ENCODE peak calls at places on chromosomes 1 and 21, in eight cellular contexts. One of them, this sample, is unnamed.
A peak's percentile ranks its signal among the peaks of the same experiment; 100 is the strongest.

GRCh38 chr1:217164403-217164802 is 441.2 kb upstream of the ESRRG start:
- DNase-seq in COR-L47: no peak
- DNase-seq in amygdala: no peak
- DNase-seq in IMR-90: no peak
- DNase-seq in colonic mucosa: no peak
- DNase-seq in left ventricle myocardium inferior: no peak
- DNase-seq in heart right ventricle: no peak
- DNase-seq in stimulated activated naive CD4-positive, alpha-beta T cell treated with Interleukin-2 at 50 U/mL for 16 hours: no peak
- DNase-seq in this sample: no peak

GRCh38 chr1:206575894-206576737 is 36.1 kb downstream of the EIF2D start:
- DNase-seq in COR-L47: peak; percentile 47
- DNase-seq in amygdala: no peak
- DNase-seq in IMR-90: no peak
- DNase-seq in colonic mucosa: no peak
- DNase-seq in left ventricle myocardium inferior: no peak
- DNase-seq in heart right ventricle: no peak
- DNase-seq in stimulated activated naive CD4-positive, alpha-beta T cell treated with Interleukin-2 at 50 U/mL for 16 hours: no peak
- DNase-seq in this sample: no peak

GRCh38 chr1:245685111-245685810 is 530.5 kb downstream of the KIF26B start:
- DNase-seq in COR-L47: no peak
- DNase-seq in amygdala: no peak
- DNase-seq in IMR-90: no peak
- DNase-seq in colonic mucosa: no peak
- DNase-seq in left ventricle myocardium inferior: no peak
- DNase-seq in heart right ventricle: no peak
- DNase-seq in stimulated activated naive CD4-positive, alpha-beta T cell treated with Interleukin-2 at 50 U/mL for 16 hours: no peak
- DNase-seq in this sample: no peak

GRCh38 chr1:36384542-36385409 is 948 bp downstream of the STK40 start:
- DNase-seq in COR-L47: peak; percentile 57
- DNase-seq in amygdala: peak; percentile 38
- DNase-seq in IMR-90: no peak
- DNase-seq in colonic mucosa: peak; percentile 91
- DNase-seq in left ventricle myocardium inferior: peak; percentile 53
- DNase-seq in heart right ventricle: peak; percentile 47
- DNase-seq in stimulated activated naive CD4-positive, alpha-beta T cell treated with Interleukin-2 at 50 U/mL for 16 hours: peak; percentile 46
- DNase-seq in this sample: no peak

GRCh38 chr1:61043010-61043820 is 39.1 kb upstream of the NFIA start:
- DNase-seq in COR-L47: peak; percentile 60
- DNase-seq in amygdala: peak; percentile 63
- DNase-seq in IMR-90: peak; percentile 48
- DNase-seq in colonic mucosa: peak; percentile 93
- DNase-seq in left ventricle myocardium inferior: peak; percentile 91
- DNase-seq in heart right ventricle: peak; percentile 91
- DNase-seq in stimulated activated naive CD4-positive, alpha-beta T cell treated with Interleukin-2 at 50 U/mL for 16 hours: peak; percentile 77
- DNase-seq in this sample: no peak

GRCh38 chr1:226548281-226549093 is at the start of gene STUM:
- DNase-seq in COR-L47: peak; percentile 31
- DNase-seq in amygdala: no peak
- DNase-seq in IMR-90: peak; percentile 9
- DNase-seq in colonic mucosa: peak; percentile 52
- DNase-seq in left ventricle myocardium inferior: peak; percentile 35
- DNase-seq in heart right ventricle: no peak
- DNase-seq in stimulated activated naive CD4-positive, alpha-beta T cell treated with Interleukin-2 at 50 U/mL for 16 hours: no peak
- DNase-seq in this sample: no peak

GRCh38 chr1:53618218-53619087 is 120.5 kb downstream of the GLIS1 start:
- DNase-seq in COR-L47: no peak
- DNase-seq in amygdala: no peak
- DNase-seq in IMR-90: no peak
- DNase-seq in colonic mucosa: no peak
- DNase-seq in left ventricle myocardium inferior: no peak
- DNase-seq in heart right ventricle: no peak
- DNase-seq in stimulated activated naive CD4-positive, alpha-beta T cell treated with Interleukin-2 at 50 U/mL for 16 hours: no peak
- DNase-seq in this sample: no peak

GRCh38 chr1:237873487-237873927 is 17.2 kb downstream of the ZP4 start:
- DNase-seq in COR-L47: no peak
- DNase-seq in amygdala: no peak
- DNase-seq in IMR-90: peak; percentile 64
- DNase-seq in colonic mucosa: no peak
- DNase-seq in left ventricle myocardium inferior: no peak
- DNase-seq in heart right ventricle: no peak
- DNase-seq in stimulated activated naive CD4-positive, alpha-beta T cell treated with Interleukin-2 at 50 U/mL for 16 hours: no peak
- DNase-seq in this sample: no peak

GRCh38 chr21:29077651-29078090 is 4.2 kb upstream of the CCT8 start:
- DNase-seq in COR-L47: peak; percentile 61
- DNase-seq in amygdala: no peak
- DNase-seq in IMR-90: peak; percentile 48
- DNase-seq in colonic mucosa: peak; percentile 43
- DNase-seq in left ventricle myocardium inferior: no peak
- DNase-seq in heart right ventricle: no peak
- DNase-seq in stimulated activated naive CD4-positive, alpha-beta T cell treated with Interleukin-2 at 50 U/mL for 16 hours: peak; percentile 3
- DNase-seq in this sample: no peak

GRCh38 chr1:235160395-235160964 is 570 bp downstream of the RBM34 start:
- DNase-seq in COR-L47: no peak
- DNase-seq in amygdala: no peak
- DNase-seq in IMR-90: peak; percentile 64
- DNase-seq in colonic mucosa: no peak
- DNase-seq in left ventricle myocardium inferior: no peak
- DNase-seq in heart right ventricle: no peak
- DNase-seq in stimulated activated naive CD4-positive, alpha-beta T cell treated with Interleukin-2 at 50 U/mL for 16 hours: no peak
- DNase-seq in this sample: peak; percentile 41

GRCh38 chr1:247177755-247178154 is 5.9 kb upstream of the ZNF124 start:
- DNase-seq in COR-L47: no peak
- DNase-seq in amygdala: no peak
- DNase-seq in IMR-90: no peak
- DNase-seq in colonic mucosa: no peak
- DNase-seq in left ventricle myocardium inferior: no peak
- DNase-seq in heart right ventricle: no peak
- DNase-seq in stimulated activated naive CD4-positive, alpha-beta T cell treated with Interleukin-2 at 50 U/mL for 16 hours: no peak
- DNase-seq in this sample: no peak

GRCh38 chr1:235404190-235404589 is 37.0 kb downstream of the TBCE start:
- DNase-seq in COR-L47: no peak
- DNase-seq in amygdala: no peak
- DNase-seq in IMR-90: no peak
- DNase-seq in colonic mucosa: no peak
- DNase-seq in left ventricle myocardium inferior: no peak
- DNase-seq in heart right ventricle: no peak
- DNase-seq in stimulated activated naive CD4-positive, alpha-beta T cell treated with Interleukin-2 at 50 U/mL for 16 hours: no peak
- DNase-seq in this sample: no peak

GRCh38 chr1:207221934-207222351 is 99.5 kb upstream of the CD55 start:
- DNase-seq in COR-L47: no peak
- DNase-seq in amygdala: no peak
- DNase-seq in IMR-90: peak; percentile 8
- DNase-seq in colonic mucosa: no peak
- DNase-seq in left ventricle myocardium inferior: no peak
- DNase-seq in heart right ventricle: no peak
- DNase-seq in stimulated activated naive CD4-positive, alpha-beta T cell treated with Interleukin-2 at 50 U/mL for 16 hours: no peak
- DNase-seq in this sample: no peak

GRCh38 chr1:161379071-161379470 is 11.4 kb upstream of the CFAP126 start:
- DNase-seq in COR-L47: no peak
- DNase-seq in amygdala: no peak
- DNase-seq in IMR-90: peak; percentile 42
- DNase-seq in colonic mucosa: no peak
- DNase-seq in left ventricle myocardium inferior: peak; percentile 35
- DNase-seq in heart right ventricle: no peak
- DNase-seq in stimulated activated naive CD4-positive, alpha-beta T cell treated with Interleukin-2 at 50 U/mL for 16 hours: no peak
- DNase-seq in this sample: no peak

GRCh38 chr1:19835573-19835972 is 20.5 kb upstream of the RNF186 start:
- DNase-seq in COR-L47: no peak
- DNase-seq in amygdala: no peak
- DNase-seq in IMR-90: no peak
- DNase-seq in colonic mucosa: no peak
- DNase-seq in left ventricle myocardium inferior: no peak
- DNase-seq in heart right ventricle: no peak
- DNase-seq in stimulated activated naive CD4-positive, alpha-beta T cell treated with Interleukin-2 at 50 U/mL for 16 hours: no peak
- DNase-seq in this sample: no peak

GRCh38 chr1:23718482-23718881 is 24.8 kb upstream of the ELOA start:
- DNase-seq in COR-L47: no peak
- DNase-seq in amygdala: no peak
- DNase-seq in IMR-90: peak; percentile 50
- DNase-seq in colonic mucosa: no peak
- DNase-seq in left ventricle myocardium inferior: no peak
- DNase-seq in heart right ventricle: no peak
- DNase-seq in stimulated activated naive CD4-positive, alpha-beta T cell treated with Interleukin-2 at 50 U/mL for 16 hours: no peak
- DNase-seq in this sample: no peak

GRCh38 chr1:161079436-161080110 is 9.8 kb downstream of the NECTIN4 start:
- DNase-seq in COR-L47: no peak
- DNase-seq in amygdala: no peak
- DNase-seq in IMR-90: no peak
- DNase-seq in colonic mucosa: no peak
- DNase-seq in left ventricle myocardium inferior: no peak
- DNase-seq in heart right ventricle: no peak
- DNase-seq in stimulated activated naive CD4-positive, alpha-beta T cell treated with Interleukin-2 at 50 U/mL for 16 hours: no peak
- DNase-seq in this sample: no peak

GRCh38 chr1:179881642-179882252 is 338 bp upstream of the TOR1AIP1 start:
- DNase-seq in COR-L47: no peak
- DNase-seq in amygdala: no peak
- DNase-seq in IMR-90: peak; percentile 92
- DNase-seq in colonic mucosa: peak; percentile 78
- DNase-seq in left ventricle myocardium inferior: no peak
- DNase-seq in heart right ventricle: peak; percentile 92
- DNase-seq in stimulated activated naive CD4-positive, alpha-beta T cell treated with Interleukin-2 at 50 U/mL for 16 hours: no peak
- DNase-seq in this sample: no peak

GRCh38 chr1:182092336-182092735 is 30.8 kb upstream of the ZNF648 start:
- DNase-seq in COR-L47: no peak
- DNase-seq in amygdala: no peak
- DNase-seq in IMR-90: no peak
- DNase-seq in colonic mucosa: no peak
- DNase-seq in left ventricle myocardium inferior: no peak
- DNase-seq in heart right ventricle: no peak
- DNase-seq in stimulated activated naive CD4-positive, alpha-beta T cell treated with Interleukin-2 at 50 U/mL for 16 hours: no peak
- DNase-seq in this sample: no peak